ENCODE peak calls at places on chromosomes 13 and 19, in five cellular contexts. A is Peyer's patch, L is adrenal gland, Q is heart left ventricle, O is thyroid gland. N is an unnamed sample.

GRCh38 chr13:110835721-110836599 is 78.9 kb downstream of the ANKRD10 start:
- DNase-seq in A (no peak), L (no peak), Q (no peak), O (no peak), N (no peak)

GRCh38 chr13:48448963-48449614 is 36.2 kb upstream of the LPAR6 start:
- DNase-seq in A (no peak), L (no peak), Q (no peak), O (no peak), N (no peak)

GRCh38 chr19:12913011-12913561 is 6.0 kb downstream of the SYCE2 start:
- DNase-seq in A (no peak), L (peak), Q (peak), O (peak), N (no peak)

GRCh38 chr13:76216729-76217128 is 580.6 kb downstream of the LMO7 start:
- DNase-seq in A (no peak), L (no peak), Q (no peak), O (no peak), N (no peak)

GRCh38 chr19:58001895-58002369 is 688 bp downstream of the ZNF606 start:
- DNase-seq in A (no peak), L (peak), Q (no peak), O (no peak), N (peak)

GRCh38 chr13:79307866-79308298 is 98.2 kb downstream of the RBM26 start:
- DNase-seq in A (no peak), L (peak), Q (peak), O (peak), N (no peak)

GRCh38 chr19:2213799-2214198 is 22.3 kb downstream of the PLEKHJ1 start:
- DNase-seq in A (peak), L (no peak), Q (no peak), O (no peak), N (no peak)

GRCh38 chr19:3479177-3479818 is 1.0 kb downstream of the SMIM24 start:
- DNase-seq in A (no peak), L (no peak), Q (no peak), O (no peak), N (peak)

GRCh38 chr13:112617754-112618375 is 29.9 kb upstream of the TUBGCP3 start:
- DNase-seq in A (no peak), L (no peak), Q (no peak), O (no peak), N (no peak)

GRCh38 chr13:85108356-85108755 is 690.9 kb downstream of the SLITRK6 start:
- DNase-seq in A (no peak), L (no peak), Q (no peak), O (no peak), N (no peak)

GRCh38 chr19:39850892-39851291 is 4.7 kb upstream of the FBL start:
- DNase-seq in A (no peak), L (no peak), Q (no peak), O (no peak), N (no peak)

GRCh38 chr19:8517551-8518442 is 3.8 kb upstream of the ZNF414 start:
- DNase-seq in A (no peak), L (peak), Q (no peak), O (no peak), N (peak)

GRCh38 chr13:44172411-44172810 is 201.2 kb upstream of the SERP2 start:
- DNase-seq in A (no peak), L (no peak), Q (no peak), O (no peak), N (no peak)

GRCh38 chr19:4867534-4868285 is at the start of gene PLIN3:
- DNase-seq in A (peak), L (peak), Q (peak), O (peak), N (peak)

GRCh38 chr19:9940778-9941177 is 4.5 kb upstream of the OLFM2 start:
- DNase-seq in A (no peak), L (no peak), Q (no peak), O (no peak), N (no peak)

GRCh38 chr19:53086949-53087348 is 16.3 kb downstream of the ZNF160 start:
- DNase-seq in A (no peak), L (peak), Q (peak), O (peak), N (no peak)

GRCh38 chr13:33207616-33207964 is 78.0 kb downstream of the STARD13 start:
- DNase-seq in A (no peak), L (peak), Q (peak), O (peak), N (peak)

GRCh38 chr13:19589312-19589711 is 28.0 kb upstream of the TPTE2 start:
- DNase-seq in A (no peak), L (no peak), Q (no peak), O (no peak), N (no peak)

GRCh38 chr13:27395007-27395510 is 29.4 kb upstream of the GTF3A start:
- DNase-seq in A (no peak), L (no peak), Q (no peak), O (no peak), N (no peak)

GRCh38 chr13:57630661-57631606 is 610 bp upstream of the PCDH17 start:
- DNase-seq in A (no peak), L (no peak), Q (peak), O (peak), N (no peak)

GRCh38 chr19:7575426-7576040 is 20.1 kb upstream of the CAMSAP3 start:
- DNase-seq in A (no peak), L (no peak), Q (no peak), O (no peak), N (peak)

GRCh38 chr13:37510441-37510840 is 88.1 kb downstream of the POSTN start:
- DNase-seq in A (no peak), L (no peak), Q (no peak), O (no peak), N (no peak)

DNA sequence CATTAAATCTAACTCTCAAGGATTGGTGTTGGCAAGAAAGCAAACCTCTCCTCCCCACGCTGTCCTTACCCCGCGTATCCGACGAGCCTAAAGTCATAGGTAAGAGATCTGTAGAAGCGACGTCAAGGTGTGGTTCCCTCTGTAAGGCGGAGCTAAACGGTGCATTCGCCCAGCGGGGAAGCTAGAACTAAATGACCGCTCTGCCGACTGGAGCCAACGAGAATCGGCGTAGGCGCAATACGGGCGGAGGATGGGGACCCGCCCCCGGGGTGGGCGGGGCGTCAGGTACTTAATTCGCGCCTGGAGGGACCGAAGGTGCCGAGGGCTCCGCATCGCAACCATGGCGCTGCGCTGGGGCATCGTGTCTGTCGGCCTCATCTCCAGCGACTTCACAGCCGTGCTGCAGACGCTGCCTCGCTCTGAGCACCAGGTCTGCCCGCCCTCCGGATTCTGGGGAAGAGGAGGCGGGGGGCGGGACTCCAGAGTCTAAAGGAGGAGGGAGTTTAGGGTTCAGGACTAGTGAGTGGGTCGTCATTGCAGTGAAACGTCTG is at the start of gene DHDH:
- DNase-seq in A (peak), L (peak), Q (peak), O (peak), N (peak)
- TF ChIP-seq POLR2A in A (peak), L (no peak), Q (no peak), O (no peak), N (peak)

GRCh38 chr19:16160445-16160942 is 12.8 kb downstream of the CIB3 start:
- DNase-seq in A (no peak), L (no peak), Q (no peak), O (no peak), N (no peak)
- TF ChIP-seq POLR2A in A (no peak), L (no peak), Q (no peak), O (no peak), N (no peak)

GRCh38 chr13:74444161-74444571 is 310.0 kb upstream of the KLF12 start:
- DNase-seq in A (no peak), L (no peak), Q (no peak), O (no peak), N (no peak)

GRCh38 chr13:74442751-74443150 is 308.5 kb upstream of the KLF12 start:
- DNase-seq in A (no peak), L (no peak), Q (no peak), O (no peak), N (no peak)

GRCh38 chr13:74443623-74444022 is 309.4 kb upstream of the KLF12 start:
- DNase-seq in A (no peak), L (no peak), Q (no peak), O (no peak), N (no peak)

GRCh38 chr13:74449811-74450524 is 315.8 kb upstream of the KLF12 start:
- DNase-seq in A (no peak), L (no peak), Q (no peak), O (no peak), N (no peak)

DNA sequence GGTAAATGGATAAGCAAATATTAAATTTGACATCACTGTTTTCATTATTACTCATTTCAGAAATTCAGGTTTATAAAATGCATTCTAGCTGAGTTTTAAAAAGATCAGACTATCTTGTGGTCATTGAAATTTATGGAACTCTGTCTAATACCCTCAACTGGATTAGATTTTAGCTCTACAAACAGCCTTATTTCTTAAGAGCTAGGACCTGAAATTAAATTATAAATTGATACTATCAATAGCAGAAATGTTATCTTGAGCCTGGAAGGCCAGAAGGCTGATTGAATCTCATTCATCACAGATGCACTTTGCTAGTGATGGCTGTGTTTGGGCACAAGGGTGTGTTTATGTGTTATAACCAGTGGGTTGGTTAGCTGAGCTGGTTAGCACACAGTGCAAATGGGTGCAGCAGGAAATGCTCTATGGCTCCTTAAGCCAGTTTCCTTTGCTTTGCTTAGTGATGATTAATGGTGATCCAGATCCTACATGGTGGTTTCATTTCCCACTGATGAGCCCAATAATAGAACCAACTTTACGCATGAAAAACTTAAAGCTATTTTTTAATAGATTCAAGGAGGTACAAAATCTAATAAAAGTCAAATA is 310.8 kb upstream of the KLF12 start:
- DNase-seq in A (no peak), L (no peak), Q (no peak), O (no peak), N (no peak)
- TF ChIP-seq POLR2A in A (no peak), L (no peak), Q (no peak), O (no peak), N (no peak)

DNA sequence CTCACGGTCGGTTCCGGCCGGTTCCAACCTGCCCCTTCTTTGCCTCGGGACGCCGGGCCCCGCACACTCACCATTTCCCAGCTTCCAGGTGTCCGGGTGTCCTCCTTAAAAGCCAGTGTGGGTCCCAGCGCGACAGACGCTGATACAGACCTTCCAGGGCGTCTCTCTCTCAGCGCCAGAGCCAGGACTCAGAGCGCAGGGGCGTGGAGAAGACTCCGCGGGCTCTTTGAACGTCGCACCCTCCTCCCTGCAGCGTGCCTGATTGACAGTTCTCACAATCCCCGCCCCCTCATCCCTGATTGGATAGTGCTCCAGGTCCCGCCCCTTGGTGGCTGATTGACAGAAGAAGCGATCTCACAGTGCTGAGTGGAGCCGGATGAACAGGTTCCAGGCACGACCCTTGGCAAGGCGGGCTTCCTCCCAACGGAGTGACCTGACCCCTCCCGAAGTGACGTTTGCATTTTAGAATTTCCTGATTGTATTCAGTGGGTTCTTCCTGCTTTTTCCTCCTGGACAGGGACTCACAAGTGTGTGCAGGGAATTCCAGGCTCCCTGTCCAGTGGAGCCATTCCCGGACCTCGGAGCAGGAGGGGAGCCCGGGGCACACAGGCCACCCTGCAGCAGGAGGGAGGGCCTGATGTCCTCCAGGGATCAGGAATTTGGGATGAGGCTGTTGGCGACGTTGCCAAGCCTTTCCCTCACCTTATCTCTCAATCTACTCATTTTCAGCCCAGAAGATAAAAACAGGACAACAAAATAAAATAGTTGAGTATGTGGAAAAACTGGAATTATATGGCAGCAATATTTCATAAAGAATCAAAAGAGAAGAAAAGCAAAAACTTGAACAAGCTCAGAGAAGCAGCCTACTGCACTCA is at the start of gene ZNF823:
- DNase-seq in A (peak), L (peak), Q (peak), O (peak), N (peak)
- TF ChIP-seq POLR2A in A (peak), L (peak), Q (no peak), O (no peak), N (peak)

GRCh38 chr13:42048323-42048624 is 174 bp upstream of the DGKH start:
- DNase-seq in A (no peak), L (no peak), Q (no peak), O (no peak), N (no peak)

GRCh38 chr13:42047561-42048322 is 706 bp upstream of the DGKH start:
- DNase-seq in A (peak), L (peak), Q (peak), O (peak), N (peak)

GRCh38 chr13:42048625-42049453 is at the start of gene DGKH:
- DNase-seq in A (peak), L (peak), Q (peak), O (peak), N (peak)

GRCh38 chr13:42043676-42044075 is 4.8 kb upstream of the DGKH start:
- DNase-seq in A (no peak), L (no peak), Q (no peak), O (no peak), N (no peak)

GRCh38 chr13:42046448-42046847 is 2.0 kb upstream of the DGKH start:
- DNase-seq in A (no peak), L (no peak), Q (no peak), O (no peak), N (no peak)
- TF ChIP-seq POLR2A in A (no peak), L (no peak), Q (no peak), O (no peak), N (no peak)

GRCh38 chr13:30376426-30377311 is 45.6 kb upstream of the UBE2L5 start:
- DNase-seq in A (peak), L (no peak), Q (no peak), O (peak), N (no peak)
- TF ChIP-seq POLR2A in A (no peak), L (no peak), Q (no peak), O (no peak), N (no peak)

GRCh38 chr19:56069642-56070041 is 51.5 kb downstream of the ZNF787 start:
- DNase-seq in A (no peak), L (no peak), Q (no peak), O (no peak), N (no peak)
- TF ChIP-seq POLR2A in A (no peak), L (no peak), Q (no peak), O (no peak), N (no peak)

GRCh38 chr19:18159810-18160209 is 6.8 kb downstream of the PIK3R2 start:
- DNase-seq in A (no peak), L (no peak), Q (no peak), O (no peak), N (no peak)

GRCh38 chr19:18164072-18164471 is 9.5 kb upstream of the IFI30 start:
- DNase-seq in A (no peak), L (no peak), Q (no peak), O (no peak), N (no peak)

GRCh38 chr19:18160441-18160791 is 7.5 kb downstream of the PIK3R2 start:
- DNase-seq in A (no peak), L (no peak), Q (no peak), O (no peak), N (no peak)

GRCh38 chr19:18160792-18161690 is 8.1 kb downstream of the PIK3R2 start:
- DNase-seq in A (peak), L (peak), Q (peak), O (peak), N (peak)

DNA sequence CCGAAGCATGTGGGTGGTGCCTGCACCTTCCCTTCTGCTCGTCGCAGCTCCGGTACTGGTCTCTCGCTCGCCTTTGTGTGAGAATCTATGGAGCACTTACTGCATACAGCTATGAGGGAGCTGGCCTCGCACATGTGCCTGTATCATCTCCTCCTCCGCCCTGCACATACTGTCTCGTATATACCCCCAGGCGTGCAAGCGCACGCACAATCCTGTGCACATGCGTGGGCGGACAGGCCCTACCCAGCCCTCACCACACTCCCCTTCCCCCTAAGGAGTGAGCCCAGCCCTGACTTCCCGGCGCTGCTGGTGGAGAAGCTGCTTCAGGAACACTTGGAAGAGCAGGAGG is 8.7 kb downstream of the PIK3R2 start:
- DNase-seq in A (no peak), L (no peak), Q (no peak), O (no peak), N (no peak)
- TF ChIP-seq POLR2A in A (no peak), L (no peak), Q (no peak), O (no peak), N (no peak)

N was measured in erythroblast.